ENCODE peak calls at places on chromosomes 11 and 22, in four cellular contexts. One of them, this sample, is unnamed.

GRCh38 chr11:68996376-68997123 is 15.8 kb upstream of the MRGPRD start:
- DNase-seq in HCT116: no peak
- DNase-seq in esophagus muscularis mucosa: no peak
- DNase-seq in body of pancreas: no peak
- DNase-seq in this sample: no peak

GRCh38 chr22:45977551-45978274 is 751 bp upstream of the WNT7B start:
- DNase-seq in HCT116: no peak
- DNase-seq in esophagus muscularis mucosa: no peak
- DNase-seq in body of pancreas: no peak
- DNase-seq in this sample: no peak

GRCh38 chr22:41341990-41342389 is 39.8 kb upstream of the TEF start:
- DNase-seq in HCT116: no peak
- DNase-seq in esophagus muscularis mucosa: no peak
- DNase-seq in body of pancreas: no peak
- DNase-seq in this sample: no peak

GRCh38 chr11:115291391-115291744 is 212.8 kb downstream of the CADM1 start:
- DNase-seq in HCT116: no peak
- DNase-seq in esophagus muscularis mucosa: no peak
- DNase-seq in body of pancreas: no peak
- DNase-seq in this sample: no peak

GRCh38 chr11:19374189-19374588 is 133.4 kb upstream of the E2F8 start:
- DNase-seq in HCT116: no peak
- DNase-seq in esophagus muscularis mucosa: no peak
- DNase-seq in body of pancreas: no peak
- DNase-seq in this sample: peak; percentile 98

GRCh38 chr11:67118059-67118766 is 850 bp upstream of the KDM2A start:
- DNase-seq in HCT116: no peak
- DNase-seq in esophagus muscularis mucosa: no peak
- DNase-seq in body of pancreas: peak; percentile 39
- DNase-seq in this sample: no peak

GRCh38 chr11:125943661-125944349 is 2.0 kb upstream of the VSIG10L2 start:
- DNase-seq in HCT116: no peak
- DNase-seq in esophagus muscularis mucosa: no peak
- DNase-seq in body of pancreas: no peak
- DNase-seq in this sample: no peak

GRCh38 chr22:35736701-35737100 is 19.0 kb downstream of the APOL5 start:
- DNase-seq in HCT116: no peak
- DNase-seq in esophagus muscularis mucosa: no peak
- DNase-seq in body of pancreas: no peak
- DNase-seq in this sample: no peak

GRCh38 chr11:61725632-61726280 is 26.7 kb upstream of the MYRF start:
- DNase-seq in HCT116: no peak
- DNase-seq in esophagus muscularis mucosa: no peak
- DNase-seq in body of pancreas: no peak
- DNase-seq in this sample: no peak

GRCh38 chr11:71472357-71472885 is 19.4 kb downstream of the NADSYN1 start:
- DNase-seq in HCT116: no peak
- DNase-seq in esophagus muscularis mucosa: no peak
- DNase-seq in body of pancreas: no peak
- DNase-seq in this sample: no peak

GRCh38 chr11:67563354-67564114 is 20.1 kb upstream of the GSTP1 start:
- DNase-seq in HCT116: peak; percentile 76
- DNase-seq in esophagus muscularis mucosa: no peak
- DNase-seq in body of pancreas: peak; percentile 63
- DNase-seq in this sample: peak; percentile 89

GRCh38 chr11:108147150-108147549 is 25.8 kb downstream of the ACAT1 start:
- DNase-seq in HCT116: no peak
- DNase-seq in esophagus muscularis mucosa: no peak
- DNase-seq in body of pancreas: no peak
- DNase-seq in this sample: no peak

GRCh38 chr11:10394229-10395100 is 60.6 kb upstream of the AMPD3 start:
- DNase-seq in HCT116: no peak
- DNase-seq in esophagus muscularis mucosa: no peak
- DNase-seq in body of pancreas: no peak
- DNase-seq in this sample: peak; percentile 40

GRCh38 chr11:69642549-69642912 is 1.6 kb downstream of the CCND1 start:
- DNase-seq in HCT116: no peak
- DNase-seq in esophagus muscularis mucosa: no peak
- DNase-seq in body of pancreas: peak; percentile 43
- DNase-seq in this sample: no peak

GRCh38 chr11:407651-408080 is 7.1 kb downstream of the SIGIRR start:
- DNase-seq in HCT116: no peak
- DNase-seq in esophagus muscularis mucosa: no peak
- DNase-seq in body of pancreas: no peak
- DNase-seq in this sample: no peak

GRCh38 chr11:406796-407650 is 7.8 kb downstream of the SIGIRR start:
- DNase-seq in HCT116: peak; percentile 69
- DNase-seq in esophagus muscularis mucosa: peak; percentile 95
- DNase-seq in body of pancreas: peak; percentile 74
- DNase-seq in this sample: peak; percentile 64

GRCh38 chr11:409008-409599 is 5.7 kb downstream of the SIGIRR start:
- DNase-seq in HCT116: no peak
- DNase-seq in esophagus muscularis mucosa: no peak
- DNase-seq in body of pancreas: no peak
- DNase-seq in this sample: no peak

GRCh38 chr11:408154-409007 is 6.4 kb downstream of the SIGIRR start:
- DNase-seq in HCT116: no peak
- DNase-seq in esophagus muscularis mucosa: no peak
- DNase-seq in body of pancreas: no peak
- DNase-seq in this sample: no peak

DNA sequence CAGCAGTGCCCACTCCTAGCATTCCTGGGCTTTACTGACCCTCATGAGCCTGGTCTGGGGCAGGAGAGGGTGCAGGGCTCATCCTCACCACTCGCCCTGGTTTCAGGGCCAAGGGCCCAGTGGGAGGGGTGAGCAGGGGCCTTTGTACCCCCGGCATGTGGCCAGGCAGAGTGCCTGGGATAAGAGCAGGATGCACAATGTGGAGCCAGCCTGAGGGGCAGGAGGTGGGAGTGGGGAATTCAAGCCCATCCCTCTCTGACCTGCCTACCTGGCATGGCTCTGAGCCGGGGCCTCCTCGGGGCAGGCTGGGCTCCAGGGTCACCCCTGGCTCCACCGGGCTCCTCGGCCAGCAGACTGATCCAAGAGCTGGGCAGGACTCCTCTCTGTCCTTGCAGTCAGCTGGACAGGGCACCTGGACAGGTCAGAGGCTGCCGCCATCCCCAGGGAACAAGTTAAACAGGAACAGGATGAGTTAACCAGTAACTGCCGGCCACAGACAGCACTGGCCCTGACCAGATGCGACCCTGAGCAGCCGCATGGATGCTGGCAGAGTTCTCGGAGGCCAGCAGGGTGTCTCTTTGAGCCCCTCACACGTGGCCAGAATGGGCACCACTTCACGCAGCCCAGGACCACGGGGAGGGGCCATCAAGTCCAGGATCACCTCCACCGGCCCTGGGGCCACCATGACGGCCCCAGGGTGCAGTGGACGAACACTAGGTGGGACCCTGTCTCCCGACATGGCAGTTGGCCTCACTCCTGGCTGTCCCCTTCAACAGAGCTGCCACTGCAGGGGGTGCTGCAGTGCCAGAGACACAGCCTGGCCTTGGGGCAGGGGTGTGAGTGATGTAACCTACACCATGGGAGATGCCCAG is 5.0 kb downstream of the SIGIRR start:
- DNase-seq in HCT116: no peak
- DNase-seq in esophagus muscularis mucosa: no peak
- DNase-seq in body of pancreas: no peak
- DNase-seq in this sample: no peak
- TF ChIP-seq CTCF in HCT116: no peak
- TF ChIP-seq CTCF in esophagus muscularis mucosa: no peak
- TF ChIP-seq CTCF in body of pancreas: no peak
- TF ChIP-seq CTCF in this sample: no peak

DNA sequence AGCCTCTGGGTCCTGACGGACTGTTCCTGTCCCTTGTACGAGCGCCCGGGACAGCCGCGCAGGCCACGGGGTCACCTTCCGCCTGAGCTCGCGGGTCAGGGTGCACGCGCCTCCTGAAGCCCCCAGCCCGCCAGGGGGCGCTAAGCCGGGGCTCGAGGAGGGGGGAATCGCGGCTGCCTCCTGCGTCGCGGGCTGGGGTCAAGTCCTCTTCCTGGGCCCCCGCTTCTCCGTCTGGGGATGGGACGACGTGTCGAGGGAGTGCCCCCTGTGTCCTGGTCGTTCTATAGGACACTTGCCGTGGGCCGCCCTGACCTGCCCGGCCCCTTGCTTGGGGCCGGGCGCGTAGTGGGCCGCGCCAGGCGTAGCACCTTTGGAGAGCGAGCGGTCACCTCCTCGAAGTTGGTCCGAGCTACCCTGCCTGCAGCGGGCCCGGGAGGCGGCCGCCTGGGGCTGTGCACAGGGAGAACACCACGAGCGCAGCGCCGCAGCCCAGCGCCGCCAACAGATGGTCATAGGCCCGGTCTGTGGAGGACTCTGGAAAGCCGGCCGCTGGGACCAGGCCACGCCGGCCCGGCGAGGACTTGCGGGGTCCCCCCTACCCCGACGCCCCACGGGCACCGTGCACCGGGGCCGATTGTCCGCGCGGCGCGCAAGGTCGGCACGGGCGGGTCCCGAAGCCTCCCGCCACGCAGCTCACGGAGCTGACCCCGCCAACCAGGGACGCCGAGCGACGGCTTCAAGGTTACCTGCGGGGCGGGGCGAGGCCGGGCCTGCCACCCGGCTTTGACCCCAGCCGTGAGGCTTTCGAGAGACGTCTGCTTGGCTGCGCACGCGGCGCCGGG is 2.7 kb upstream of the WNT11 start:
- DNase-seq in HCT116: no peak
- DNase-seq in esophagus muscularis mucosa: peak; percentile 93
- DNase-seq in body of pancreas: peak; percentile 85
- DNase-seq in this sample: no peak
- H3K4me1 ChIP-seq in HCT116: peaks cover 42% of the 10 kb centered on the region
- H3K4me1 ChIP-seq in esophagus muscularis mucosa: peaks cover 55% of the 10 kb centered on the region
- H3K4me1 ChIP-seq in body of pancreas: peaks cover 46% of the 10 kb centered on the region
- H3K4me1 ChIP-seq in this sample: no peaks in the 10 kb centered on the region

DNA sequence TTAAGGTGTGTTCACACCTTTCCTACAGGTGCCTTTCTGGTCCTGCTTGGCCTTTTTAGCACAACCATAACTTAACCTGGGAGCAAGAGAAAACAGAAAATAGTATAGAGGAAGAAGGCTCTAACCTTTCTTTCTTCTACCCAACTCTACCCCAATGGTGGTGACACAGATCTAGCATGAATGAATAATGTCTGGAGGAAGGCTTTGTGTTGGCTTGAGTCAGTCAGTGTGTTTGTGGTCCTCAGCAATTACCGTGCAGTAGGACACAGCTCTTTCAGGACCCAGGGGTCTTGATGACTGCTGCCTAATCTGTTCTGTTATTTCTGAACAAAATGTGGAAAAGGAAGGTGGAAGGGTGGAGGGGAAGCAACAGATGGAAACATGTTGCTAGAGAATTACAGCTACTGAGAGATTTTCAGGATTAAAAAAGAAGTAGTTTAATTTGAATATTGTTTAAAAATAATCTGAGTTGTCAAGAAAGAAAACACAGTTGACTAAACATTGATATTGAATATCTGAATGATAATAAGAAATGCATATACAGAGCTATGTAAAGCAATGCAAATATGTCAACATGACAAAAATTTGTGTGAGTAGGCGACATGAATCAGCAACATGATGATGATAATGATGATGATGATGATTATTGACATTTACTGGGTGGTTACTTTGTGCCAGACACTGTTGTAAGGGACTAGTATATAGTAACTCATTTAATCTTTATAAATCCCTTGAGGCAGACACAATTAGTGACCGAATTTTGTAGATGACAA is 55.3 kb downstream of the AASDHPPT start:
- DNase-seq in HCT116: no peak
- DNase-seq in esophagus muscularis mucosa: no peak
- DNase-seq in body of pancreas: no peak
- DNase-seq in this sample: no peak
- H3K27ac ChIP-seq in HCT116: no peak overlapping the region
- H3K27ac ChIP-seq in esophagus muscularis mucosa: no peak overlapping the region
- H3K27ac ChIP-seq in body of pancreas: no peak overlapping the region
- H3K27ac ChIP-seq in this sample: no peak overlapping the region

GRCh38 chr11:75230621-75231020 is 10.0 kb upstream of the TPBGL start:
- DNase-seq in HCT116: no peak
- DNase-seq in esophagus muscularis mucosa: no peak
- DNase-seq in body of pancreas: no peak
- DNase-seq in this sample: no peak

GRCh38 chr11:75223954-75224643 is 16.5 kb upstream of the TPBGL start:
- DNase-seq in HCT116: no peak
- DNase-seq in esophagus muscularis mucosa: no peak
- DNase-seq in body of pancreas: no peak
- DNase-seq in this sample: no peak

GRCh38 chr11:75219869-75220268 is 20.7 kb upstream of the TPBGL start:
- DNase-seq in HCT116: no peak
- DNase-seq in esophagus muscularis mucosa: no peak
- DNase-seq in body of pancreas: no peak
- DNase-seq in this sample: no peak

GRCh38 chr11:75229466-75229865 is 11.1 kb upstream of the TPBGL start:
- DNase-seq in HCT116: no peak
- DNase-seq in esophagus muscularis mucosa: no peak
- DNase-seq in body of pancreas: no peak
- DNase-seq in this sample: no peak

GRCh38 chr11:75225794-75226193 is 14.8 kb upstream of the TPBGL start:
- DNase-seq in HCT116: no peak
- DNase-seq in esophagus muscularis mucosa: no peak
- DNase-seq in body of pancreas: no peak
- DNase-seq in this sample: no peak
- TF ChIP-seq CTCF in HCT116: no peak
- TF ChIP-seq CTCF in esophagus muscularis mucosa: no peak
- TF ChIP-seq CTCF in body of pancreas: no peak
- TF ChIP-seq CTCF in this sample: no peak

DNA sequence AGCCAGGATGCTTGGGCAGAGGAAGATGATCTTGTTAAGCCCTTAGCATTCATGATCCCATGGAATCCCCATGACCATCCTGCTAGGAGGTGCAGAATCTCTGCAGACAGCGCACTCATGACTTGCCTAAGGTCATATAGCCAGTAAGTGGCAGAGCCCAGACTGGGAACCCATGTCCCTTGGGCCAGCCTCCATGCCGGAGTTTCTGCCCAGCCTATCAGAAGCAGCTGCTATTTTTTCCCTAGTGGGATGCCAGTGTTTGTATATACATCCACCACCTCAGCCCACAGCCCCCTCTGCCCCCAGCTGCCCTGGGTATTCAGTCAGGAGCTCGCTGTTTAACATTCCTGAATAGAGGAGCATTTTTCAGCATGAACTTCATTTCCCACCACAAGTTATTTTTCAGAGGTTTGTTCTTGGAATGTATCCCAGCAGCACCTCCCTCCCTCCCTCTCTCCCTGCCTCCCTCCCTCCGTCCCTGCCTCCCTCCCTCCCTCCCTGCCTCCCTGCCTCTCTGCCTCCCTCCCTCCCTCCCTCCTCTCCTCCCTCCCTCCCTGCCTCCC is 34.4 kb upstream of the SUSD2 start:
- DNase-seq in HCT116: no peak
- DNase-seq in esophagus muscularis mucosa: no peak
- DNase-seq in body of pancreas: peak; percentile 58
- DNase-seq in this sample: no peak
- H3K4me1 ChIP-seq in HCT116: peaks cover 17% of the 10 kb centered on the region
- H3K4me1 ChIP-seq in esophagus muscularis mucosa: peaks cover 84% of the 10 kb centered on the region
- H3K4me1 ChIP-seq in body of pancreas: peaks cover 58% of the 10 kb centered on the region
- H3K4me1 ChIP-seq in this sample: peaks cover 6% of the 10 kb centered on the region

DNA sequence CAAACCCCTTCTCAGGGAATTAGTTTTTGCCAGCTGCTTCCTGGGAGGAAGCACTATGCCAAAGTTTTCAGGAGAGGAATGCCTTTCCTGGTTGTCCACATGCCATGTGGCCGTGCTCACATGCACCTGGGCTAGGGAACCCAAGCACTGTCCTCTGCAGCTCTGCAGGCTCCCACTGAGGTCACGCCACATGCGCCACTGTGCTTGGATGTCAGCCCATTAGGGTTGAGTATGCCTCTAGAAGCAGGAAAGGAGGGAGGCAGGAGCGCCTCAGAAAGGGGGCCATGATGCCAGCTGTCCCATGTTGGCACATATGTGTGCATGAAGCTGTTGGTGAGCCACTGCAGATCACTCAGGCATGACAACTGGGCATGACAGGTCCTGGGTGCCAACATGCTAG is 81.6 kb upstream of the SUSD2 start:
- DNase-seq in HCT116: no peak
- DNase-seq in esophagus muscularis mucosa: no peak
- DNase-seq in body of pancreas: no peak
- DNase-seq in this sample: no peak
- H3K27ac ChIP-seq in HCT116: no peak overlapping the region
- H3K27ac ChIP-seq in esophagus muscularis mucosa: no peak overlapping the region
- H3K27ac ChIP-seq in body of pancreas: no peak overlapping the region
- H3K27ac ChIP-seq in this sample: no peak overlapping the region